ENCODE peak calls at places on chromosomes 1 and 21, in eight cellular contexts. Q is vagina, H is uterus, O is kidney, C is ovary, K is sigmoid colon, M is psoas muscle, D is heart left ventricle. G is an unnamed sample.

GRCh38 chr1:8155528-8156186 is 129.5 kb upstream of the ERRFI1 start:
- DNase-seq in K (no peak), C (no peak), H (no peak), Q (no peak), D (no peak), O (no peak), M (no peak), G (no peak)

GRCh38 chr1:178411756-178412399 is 84.9 kb downstream of the CLEC20A start:
- DNase-seq in D (no peak), Q (no peak), M (no peak), H (no peak), C (no peak), K (no peak), O (no peak), G (no peak)

GRCh38 chr1:119101563-119101962 is 38.9 kb downstream of the WARS2 start:
- DNase-seq in D (no peak), H (peak; percentile 24), Q (no peak), K (peak; percentile 64), M (no peak), O (no peak), C (no peak), G (no peak)

GRCh38 chr1:54667797-54668196 is 26.2 kb downstream of the MROH7 start:
- DNase-seq in C (no peak), M (no peak), H (no peak), K (no peak), Q (no peak), D (no peak), O (no peak), G (no peak)

GRCh38 chr1:214444159-214444939 is 107.1 kb downstream of the PTPN14 start:
- DNase-seq in D (no peak), O (no peak), Q (no peak), K (no peak), C (no peak), H (no peak), M (no peak), G (no peak)

GRCh38 chr1:56780128-56780750 is 39.0 kb downstream of the FYB2 start:
- DNase-seq in C (no peak), M (no peak), H (no peak), D (no peak), Q (no peak), O (no peak), K (no peak), G (no peak)

GRCh38 chr1:221706191-221706590 is 35.7 kb downstream of the DUSP10 start:
- DNase-seq in Q (no peak), M (no peak), C (no peak), K (no peak), O (no peak), D (no peak), H (no peak), G (no peak)

GRCh38 chr1:64357376-64357775 is 112.6 kb upstream of the CACHD1 start:
- DNase-seq in Q (no peak), C (no peak), K (no peak), D (no peak), H (no peak), O (no peak), M (no peak), G (no peak)

GRCh38 chr21:45026066-45026745 is 48.2 kb upstream of the ADARB1 start:
- DNase-seq in M (no peak), Q (no peak), D (no peak), C (peak; percentile 12), H (no peak), K (peak; percentile 62), O (no peak), G (no peak)

GRCh38 chr1:78687914-78688313 is 38.3 kb downstream of the IFI44 start:
- DNase-seq in H (no peak), C (no peak), K (no peak), Q (no peak), M (no peak), D (no peak), O (no peak), G (no peak)

GRCh38 chr21:36917487-36918158 is 48.8 kb downstream of the HLCS start:
- DNase-seq in Q (no peak), K (no peak), D (peak; percentile 30), H (no peak), O (no peak), C (no peak), M (no peak), G (peak; percentile 32)

GRCh38 chr1:52928083-52928404 is 968 bp downstream of the SCP2 start:
- DNase-seq in K (no peak), H (no peak), O (no peak), M (no peak), C (no peak), D (no peak), Q (no peak), G (no peak)
- H3K4me3 ChIP-seq in K (peak overlapping the region; percentile 75), H (peak overlapping the region; percentile 65), O (peak overlapping the region; percentile 84), M (peak overlapping the region; percentile 78), C (peak overlapping the region; percentile 74), D (peak overlapping the region; percentile 90), Q (peak overlapping the region; percentile 78), G (peak overlapping the region; percentile 80)

GRCh38 chr1:42240964-42241755 is 76.6 kb upstream of the GUCA2A start:
- DNase-seq in C (no peak), K (no peak), O (no peak), M (no peak), H (no peak), D (no peak), Q (no peak), G (no peak)

GRCh38 chr1:42239041-42239440 is 74.5 kb upstream of the GUCA2A start:
- DNase-seq in M (no peak), D (no peak), K (no peak), O (no peak), H (no peak), C (no peak), Q (no peak), G (no peak)

DNA sequence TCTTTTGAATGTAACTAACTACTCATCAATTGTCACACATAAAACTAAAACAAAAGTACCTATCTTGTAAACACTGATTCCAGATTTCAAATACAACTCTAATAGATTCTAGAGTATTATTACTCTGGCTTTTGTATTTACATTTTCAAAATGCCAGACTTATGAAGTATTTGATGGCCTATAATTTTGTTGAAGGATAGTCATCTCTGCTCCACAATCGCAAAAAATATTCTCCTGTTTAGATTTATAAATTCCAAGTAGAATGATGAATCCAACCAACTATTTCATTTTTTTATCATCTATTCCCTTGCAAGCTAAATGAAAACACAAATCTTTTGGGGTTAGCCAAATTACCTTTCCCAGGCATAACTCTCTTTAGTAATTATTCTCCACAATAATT is 75.0 kb upstream of the GUCA2A start:
- DNase-seq in H (no peak), C (no peak), O (no peak), Q (no peak), M (no peak), K (no peak), D (no peak), G (no peak)
- H3K9me3 ChIP-seq in H (no peaks in the 10 kb centered on the region), C (peaks cover 5% of the 10 kb centered on the region), O (no peaks in the 10 kb centered on the region), Q (no peaks in the 10 kb centered on the region), M (peaks cover 13% of the 10 kb centered on the region), K (no peaks in the 10 kb centered on the region), D (peaks cover 20% of the 10 kb centered on the region), G (peaks cover 21% of the 10 kb centered on the region)

DNA sequence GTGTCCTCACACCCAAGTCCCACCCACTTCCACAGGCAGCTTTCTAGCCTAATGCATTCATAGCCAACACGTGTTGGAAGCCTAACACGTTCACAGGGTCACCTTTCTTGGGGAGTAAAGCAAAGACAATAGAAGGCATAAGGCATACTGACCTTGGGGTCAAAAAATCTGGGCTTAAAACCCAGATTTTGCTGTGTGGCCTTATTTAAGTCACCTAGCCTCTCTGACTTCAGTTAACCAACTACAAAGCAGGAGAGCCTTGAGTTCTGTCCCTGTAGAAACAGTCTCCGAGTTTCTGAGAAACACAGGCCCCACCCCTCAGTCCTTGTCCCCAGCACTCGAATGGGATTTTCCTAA is 1.4 kb downstream of the TNNT2 start:
- DNase-seq in M (no peak), Q (no peak), D (no peak), C (no peak), K (no peak), O (no peak), H (no peak), G (no peak)
- H3K4me3 ChIP-seq in M (no peak overlapping the region), Q (no peak overlapping the region), D (peak overlapping the region; percentile 44), C (no peak overlapping the region), K (no peak overlapping the region), O (no peak overlapping the region), H (no peak overlapping the region), G (no peak overlapping the region)

GRCh38 chr1:30672661-30673060 is 50.7 kb downstream of the MATN1 start:
- DNase-seq in C (no peak), H (no peak), D (no peak), Q (no peak), K (no peak), O (no peak), M (no peak), G (no peak)
- H3K9me3 ChIP-seq in C (no peaks in the 10 kb centered on the region), H (no peaks in the 10 kb centered on the region), D (peaks cover 7% of the 10 kb centered on the region), Q (no peaks in the 10 kb centered on the region), K (no peaks in the 10 kb centered on the region), O (no peaks in the 10 kb centered on the region), M (no peaks in the 10 kb centered on the region), G (no peaks in the 10 kb centered on the region)

DNA sequence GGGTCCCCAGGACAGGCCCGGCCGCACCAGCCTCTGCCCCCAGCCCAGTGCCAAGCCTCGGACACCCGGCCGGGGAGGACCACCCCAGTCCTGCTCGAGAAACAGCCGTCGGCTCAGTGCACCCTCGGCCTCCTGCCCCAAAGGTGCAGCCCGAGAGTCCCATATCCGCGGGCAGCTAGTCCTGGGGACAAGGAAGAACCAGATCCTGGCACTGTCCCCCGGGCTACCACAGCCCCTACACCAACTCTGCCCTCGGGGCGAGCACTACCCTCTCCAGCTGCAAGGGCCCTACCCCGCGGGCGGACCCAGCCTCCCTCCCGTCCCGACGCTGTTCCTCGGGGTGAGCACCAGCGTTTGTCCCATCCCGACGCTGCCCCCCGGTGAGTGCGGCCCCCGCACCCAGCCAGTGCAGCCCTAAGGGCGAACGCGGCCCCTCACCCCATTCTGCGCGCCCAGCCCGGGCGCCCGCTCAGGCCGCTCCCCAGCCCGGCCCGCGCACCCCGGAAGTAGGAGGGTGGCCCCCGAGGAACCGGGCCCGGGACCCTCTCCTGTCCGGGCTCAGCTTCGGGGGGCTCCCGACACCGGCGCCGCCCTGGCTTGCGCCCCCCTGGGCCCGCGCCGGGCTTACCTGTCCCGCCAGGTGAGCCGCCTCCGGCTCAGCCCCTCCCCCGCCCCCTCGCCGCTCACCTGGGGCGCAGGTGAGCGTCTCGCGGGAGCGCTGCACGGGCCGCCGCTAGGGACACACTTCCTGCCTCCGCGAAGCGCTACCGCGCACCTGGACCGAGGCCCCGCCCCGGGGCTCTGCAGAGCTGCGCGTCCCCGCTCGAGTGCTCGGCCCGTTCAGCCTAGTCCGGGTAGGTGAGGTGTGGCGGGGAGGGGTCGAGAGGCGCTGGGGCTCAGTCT is at the start of gene KDF1:
- DNase-seq in H (no peak), K (no peak), D (peak; percentile 24), Q (no peak), O (peak; percentile 93), C (peak; percentile 22), M (no peak), G (no peak)
- H3K4me3 ChIP-seq in H (peak within 1 kb of the TSS; percentile 19), K (peak within 1 kb of the TSS; percentile 34), D (peak within 1 kb of the TSS; percentile 20), Q (peak within 1 kb of the TSS; percentile 39), O (peak within 1 kb of the TSS; percentile 82), C (peak within 1 kb of the TSS; percentile 24), M (peak within 1 kb of the TSS; percentile 38), G (peak within 1 kb of the TSS; percentile 35)

DNA sequence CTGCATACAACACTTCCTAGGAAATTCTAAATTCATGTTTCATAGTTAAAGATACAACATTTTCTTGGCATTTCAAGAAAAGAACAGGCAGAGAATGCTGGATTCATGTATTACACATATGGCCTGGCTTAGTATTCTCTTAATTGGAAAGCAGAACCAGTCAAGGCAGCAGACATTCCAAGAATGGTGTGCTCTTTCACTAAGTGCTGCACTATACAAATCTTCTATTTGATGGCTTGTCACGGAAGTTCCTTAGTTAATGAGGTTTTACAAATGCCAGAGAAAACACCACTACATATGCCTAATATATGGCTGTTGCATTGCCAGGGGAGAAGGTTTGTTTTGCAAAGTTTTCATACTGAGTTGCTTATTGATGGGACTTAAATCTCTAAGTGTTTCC is 80.8 kb upstream of the DYNLT5 start:
- DNase-seq in K (no peak), Q (no peak), D (no peak), H (no peak), O (no peak), C (no peak), M (no peak), G (no peak)
- H3K9me3 ChIP-seq in K (no peaks in the 10 kb centered on the region), Q (no peaks in the 10 kb centered on the region), D (no peaks in the 10 kb centered on the region), H (no peaks in the 10 kb centered on the region), O (no peaks in the 10 kb centered on the region), C (no peaks in the 10 kb centered on the region), M (no peaks in the 10 kb centered on the region), G (no peaks in the 10 kb centered on the region)